ENCODE peak calls at places on chromosomes 16 and 17, in four cellular contexts. Z is mesenchymal stem cell, G is neuronal stem cell, D is IMR-90. V is an unnamed sample.

GRCh38 chr17:42653179-42654124 is 5.6 kb upstream of the TUBG2 start:
- DNase-seq in Z (peak; percentile 75), G (no peak), D (peak; percentile 54), V (peak; percentile 57)

GRCh38 chr16:53224932-53225533 is 170.2 kb downstream of the CHD9 start:
- DNase-seq in Z (peak; percentile 42), G (no peak), D (peak; percentile 22), V (peak; percentile 0)

GRCh38 chr16:19008245-19008644 is 24.5 kb downstream of the TMC7 start:
- DNase-seq in Z (peak; percentile 86), G (no peak), D (peak; percentile 87), V (peak; percentile 53)

GRCh38 chr16:57735755-57736418 is at the start of gene KATNB1:
- DNase-seq in Z (no peak), G (no peak), D (no peak), V (no peak)

GRCh38 chr17:6796017-6796886 is 20.2 kb downstream of the FBXO39 start:
- DNase-seq in Z (no peak), G (no peak), D (no peak), V (no peak)

GRCh38 chr17:45334231-45334630 is 17.4 kb upstream of the MAP3K14 start:
- DNase-seq in Z (no peak), G (no peak), D (no peak), V (no peak)

GRCh38 chr16:73616186-73616585 is 568.3 kb upstream of the ZFHX3 start:
- DNase-seq in Z (no peak), G (peak; percentile 37), D (no peak), V (no peak)

GRCh38 chr17:56902350-56902749 is 11.5 kb downstream of the TRIM25 start:
- DNase-seq in Z (no peak), G (no peak), D (peak; percentile 34), V (no peak)

GRCh38 chr17:15470536-15470935 is 3.1 kb upstream of the CDRT4 start:
- DNase-seq in Z (no peak), G (no peak), D (no peak), V (no peak)

GRCh38 chr17:76293106-76293505 is 15.0 kb downstream of the QRICH2 start:
- DNase-seq in Z (no peak), G (no peak), D (no peak), V (no peak)

GRCh38 chr17:79937981-79938695 is 97.5 kb downstream of the TBC1D16 start:
- DNase-seq in Z (no peak), G (no peak), D (no peak), V (no peak)

GRCh38 chr17:56292010-56292409 is 138.7 kb downstream of the ANKFN1 start:
- DNase-seq in Z (no peak), G (no peak), D (peak; percentile 77), V (no peak)

GRCh38 chr16:74623214-74623842 is 16.4 kb upstream of the GLG1 start:
- DNase-seq in Z (peak; percentile 68), G (peak; percentile 3), D (peak; percentile 68), V (peak; percentile 13)

GRCh38 chr17:38741853-38742421 is 6.2 kb downstream of the PCGF2 start:
- DNase-seq in Z (no peak), G (no peak), D (no peak), V (no peak)

GRCh38 chr17:8799001-8799850 is at the start of gene MFSD6L:
- DNase-seq in Z (no peak), G (no peak), D (no peak), V (peak; percentile 39)

GRCh38 chr17:7893226-7893880 is 4.8 kb downstream of the CHD3 start:
- DNase-seq in Z (no peak), G (no peak), D (no peak), V (no peak)

GRCh38 chr16:89297156-89297869 is 79.8 kb downstream of the ZNF778 start:
- DNase-seq in Z (no peak), G (no peak), D (no peak), V (no peak)
- H2BK5ac ChIP-seq in Z (no peak overlapping the region), G (no peak overlapping the region), D (no peak overlapping the region), V (no peak overlapping the region)

DNA sequence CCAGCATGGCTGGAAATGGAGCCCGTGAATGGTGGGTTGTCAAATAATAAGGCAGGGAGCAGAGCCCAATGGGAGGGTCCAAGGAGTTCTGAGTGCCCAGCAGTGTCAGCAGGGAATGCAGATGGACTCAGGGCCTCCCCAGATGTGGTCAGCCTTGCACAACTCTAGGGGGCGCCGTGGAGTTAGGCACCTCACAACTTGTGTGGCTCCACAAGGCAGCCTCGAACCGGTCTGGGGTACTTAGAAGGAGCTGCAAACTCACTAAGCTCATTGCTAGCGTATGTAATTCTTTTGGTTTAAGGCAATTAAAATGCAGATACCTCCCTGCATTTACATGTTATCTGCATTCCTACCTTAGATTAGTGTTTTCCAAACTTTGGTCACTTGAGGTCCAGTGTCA is 18.1 kb downstream of the IRF8 start:
- DNase-seq in Z (no peak), G (no peak), D (no peak), V (no peak)
- H4K91ac ChIP-seq in Z (no peak overlapping the region), G (no peak overlapping the region), D (no peak overlapping the region), V (no peak overlapping the region)

GRCh38 chr17:49549311-49549605 is 26.4 kb upstream of the NXPH3 start:
- DNase-seq in Z (no peak), G (no peak), D (no peak), V (no peak)
- H2BK5ac ChIP-seq in Z (no peak overlapping the region), G (no peak overlapping the region), D (no peak overlapping the region), V (no peak overlapping the region)

GRCh38 chr16:82322177-82322576 is 152.2 kb upstream of the MPHOSPH6 start:
- DNase-seq in Z (no peak), G (no peak), D (no peak), V (no peak)
- H4K91ac ChIP-seq in Z (no peak overlapping the region), G (no peak overlapping the region), D (no peak overlapping the region), V (no peak overlapping the region)

GRCh38 chr17:60770946-60771422 is 93.3 kb downstream of the BCAS3 start:
- DNase-seq in Z (no peak), G (no peak), D (no peak), V (no peak)

GRCh38 chr17:60767744-60768308 is 90.2 kb downstream of the BCAS3 start:
- DNase-seq in Z (no peak), G (no peak), D (no peak), V (peak; percentile 31)

GRCh38 chr17:60773552-60773951 is 95.9 kb downstream of the BCAS3 start:
- DNase-seq in Z (no peak), G (no peak), D (no peak), V (no peak)

GRCh38 chr17:60766778-60767190 is 89.1 kb downstream of the BCAS3 start:
- DNase-seq in Z (no peak), G (no peak), D (no peak), V (no peak)

GRCh38 chr17:60769327-60769726 is 91.7 kb downstream of the BCAS3 start:
- DNase-seq in Z (no peak), G (no peak), D (no peak), V (no peak)
- H2BK5ac ChIP-seq in Z (no peak overlapping the region), G (no peak overlapping the region), D (no peak overlapping the region), V (no peak overlapping the region)

GRCh38 chr16:81615411-81615810 is 163.7 kb upstream of the PLCG2 start:
- DNase-seq in Z (no peak), G (no peak), D (no peak), V (no peak)
- H4K91ac ChIP-seq in Z (peak overlapping the region; percentile 48), G (no peak overlapping the region), D (no peak overlapping the region), V (no peak overlapping the region)

GRCh38 chr16:2776500-2777139 is 460 bp downstream of the ELOB start:
- DNase-seq in Z (peak; percentile 31), G (peak; percentile 36), D (no peak), V (peak; percentile 54)

GRCh38 chr16:2775317-2775716 is 1.8 kb downstream of the ELOB start:
- DNase-seq in Z (no peak), G (no peak), D (no peak), V (no peak)

GRCh38 chr16:2777231-2777902 is at the start of gene ELOB:
- DNase-seq in Z (peak; percentile 81), G (peak; percentile 86), D (peak; percentile 73), V (peak; percentile 88)

GRCh38 chr16:2774161-2774891 is 2.8 kb downstream of the ELOB start:
- DNase-seq in Z (no peak), G (no peak), D (no peak), V (no peak)

GRCh38 chr16:2775765-2776499 is 1.1 kb downstream of the ELOB start:
- DNase-seq in Z (no peak), G (no peak), D (no peak), V (no peak)
- H2BK5ac ChIP-seq in Z (no peak overlapping the region), G (no peak overlapping the region), D (peak overlapping the region; percentile 87), V (no peak overlapping the region)

DNA sequence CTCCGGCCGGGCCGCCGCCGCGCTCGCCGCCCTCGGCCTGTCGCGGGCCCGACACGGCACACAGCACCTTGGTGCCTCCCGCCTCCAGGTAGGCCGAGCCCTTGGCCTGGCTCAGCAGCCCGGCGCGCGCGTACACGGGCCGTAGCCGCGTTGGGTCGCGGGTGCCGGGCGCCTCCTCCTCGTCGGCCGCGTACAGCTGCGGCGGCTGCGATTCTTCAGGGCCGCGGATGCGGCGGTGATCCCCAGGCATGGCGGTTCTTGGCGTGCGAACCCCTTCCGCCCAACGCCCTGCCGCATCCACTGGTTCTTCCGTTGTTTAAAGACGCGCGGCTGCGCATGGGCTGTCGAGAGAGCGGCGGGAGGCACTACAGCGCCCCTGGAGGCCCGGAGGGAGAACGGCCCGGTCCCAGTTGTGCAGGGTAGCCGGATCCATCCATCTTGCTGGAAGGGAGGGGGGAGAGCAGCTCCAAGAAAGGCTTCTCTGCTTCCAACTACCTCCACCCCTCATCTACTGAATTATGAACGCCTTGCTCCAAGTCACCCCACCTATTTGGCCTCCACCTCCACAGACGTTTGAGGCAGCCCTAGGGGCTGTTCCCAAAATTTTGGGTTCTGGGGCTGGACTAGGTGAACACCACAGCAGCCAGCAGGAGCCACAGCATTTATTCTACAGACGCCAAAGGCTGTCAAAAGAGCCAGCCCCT is at the start of gene EXOSC6:
- DNase-seq in Z (peak; percentile 94), G (peak; percentile 92), D (peak; percentile 88), V (peak; percentile 87)
- H4K91ac ChIP-seq in Z (peak within 1 kb of the TSS; percentile 95), G (no peak within 1 kb of the TSS), D (peak within 1 kb of the TSS; percentile 26), V (peak within 1 kb of the TSS; percentile 93)